ENCODE peak calls at places on chromosomes 1 and 21, in four cellular contexts. G is fibroblast of the aortic adventitia, T is pancreas, F is AG04449. Q is an unnamed sample.

GRCh38 chr1:65814752-65815151 is 22.1 kb downstream of the PDE4B start:
- DNase-seq in T (no peak), F (no peak), G (no peak), Q (no peak)

GRCh38 chr1:17970757-17971156 is 136.8 kb upstream of the IGSF21 start:
- DNase-seq in G (no peak), T (no peak), F (no peak), Q (no peak)

GRCh38 chr1:247332901-247333361 is 1.3 kb upstream of the ZNF496 start:
- DNase-seq in T (peak), F (no peak), G (peak), Q (no peak)

GRCh38 chr1:29767088-29767685 is 530.9 kb downstream of the PTPRU start:
- DNase-seq in G (no peak), F (no peak), T (no peak), Q (no peak)

GRCh38 chr1:235078480-235078803 is 50.2 kb downstream of the TOMM20 start:
- DNase-seq in G (no peak), T (no peak), F (no peak), Q (no peak)

GRCh38 chr1:98674075-98674781 is 12.7 kb downstream of the SNX7 start:
- DNase-seq in G (peak), T (no peak), F (no peak), Q (no peak)

GRCh38 chr1:13513063-13513884 is 529 bp downstream of the LRRC38 start:
- DNase-seq in T (no peak), F (no peak), G (no peak), Q (no peak)

GRCh38 chr1:154883919-154884867 is 14.1 kb upstream of the KCNN3 start:
- DNase-seq in F (no peak), T (no peak), G (no peak), Q (no peak)

GRCh38 chr1:173414539-173414938 is 62.6 kb upstream of the PRDX6 start:
- DNase-seq in T (no peak), F (no peak), G (no peak), Q (no peak)

GRCh38 chr1:27341525-27342252 is at the start of gene SYTL1:
- DNase-seq in F (no peak), G (peak), T (peak), Q (no peak)

GRCh38 chr1:44609768-44610526 is 64.3 kb downstream of the TMEM53 start:
- DNase-seq in G (no peak), T (no peak), F (no peak), Q (no peak)

GRCh38 chr1:193031431-193031830 is 27.7 kb downstream of the UCHL5 start:
- DNase-seq in F (no peak), G (peak), T (no peak), Q (no peak)

GRCh38 chr1:243280571-243281129 is 24.8 kb downstream of the SDCCAG8 start:
- DNase-seq in F (no peak), G (no peak), T (no peak), Q (no peak)

GRCh38 chr1:172662464-172663109 is 3.7 kb downstream of the FASLG start:
- DNase-seq in T (no peak), F (no peak), G (no peak), Q (no peak)

GRCh38 chr21:31668651-31669491 is 9.4 kb downstream of the SOD1 start:
- DNase-seq in T (no peak), G (no peak), F (no peak), Q (no peak)

GRCh38 chr1:84888753-84889152 is 4.3 kb downstream of the LPAR3 start:
- DNase-seq in G (no peak), F (no peak), T (no peak), Q (no peak)

GRCh38 chr1:155507960-155508359 is 54.6 kb downstream of the ASH1L start:
- DNase-seq in G (peak), F (no peak), T (no peak), Q (no peak)

GRCh38 chr1:18948048-18948912 is 8.2 kb downstream of the IFFO2 start:
- DNase-seq in G (peak), T (no peak), F (no peak), Q (no peak)

GRCh38 chr1:192788184-192788583 is 20.7 kb upstream of the RGS2 start:
- DNase-seq in T (no peak), F (peak), G (peak), Q (no peak)

GRCh38 chr21:42220138-42220701 is 1.3 kb downstream of the ABCG1 start:
- DNase-seq in F (no peak), G (peak), T (peak), Q (peak)

GRCh38 chr1:18946550-18947381 is 9.7 kb downstream of the IFFO2 start:
- DNase-seq in F (no peak), T (no peak), G (no peak), Q (no peak)

GRCh38 chr1:59006309-59006698 is 222.5 kb upstream of the JUN start:
- DNase-seq in T (no peak), G (no peak), F (no peak), Q (no peak)

GRCh38 chr1:226637147-226637935 is 88.8 kb downstream of the STUM start:
- DNase-seq in T (no peak), F (no peak), G (peak), Q (no peak)

GRCh38 chr1:22805672-22806038 is 95.0 kb downstream of the EPHB2 start:
- DNase-seq in F (no peak), T (no peak), G (no peak), Q (no peak)

GRCh38 chr1:26293911-26294463 is 12.4 kb downstream of the UBXN11 start:
- DNase-seq in G (no peak), F (no peak), T (no peak), Q (no peak)

GRCh38 chr1:3522112-3522511 is 67.6 kb downstream of the ARHGEF16 start:
- DNase-seq in G (no peak), T (no peak), F (no peak), Q (no peak)

GRCh38 chr21:45618287-45618686 is 25.2 kb upstream of the PCBP3 start:
- DNase-seq in G (peak), T (no peak), F (no peak), Q (no peak)

GRCh38 chr21:39385299-39386145 is 36.6 kb upstream of the HMGN1 start:
- DNase-seq in T (peak), F (no peak), G (peak), Q (no peak)

GRCh38 chr1:77424236-77424635 is 142.4 kb downstream of the AK5 start:
- DNase-seq in G (peak), T (no peak), F (no peak), Q (no peak)

GRCh38 chr1:9314711-9315379 is 22.2 kb downstream of the SPSB1 start:
- DNase-seq in T (no peak), G (no peak), F (no peak), Q (no peak)

GRCh38 chr1:212231372-212231771 is 53.8 kb upstream of the PPP2R5A start:
- DNase-seq in T (no peak), G (no peak), F (no peak), Q (no peak)

GRCh38 chr1:19066248-19066873 is 109.9 kb upstream of the IFFO2 start:
- DNase-seq in G (peak), T (peak), F (no peak), Q (no peak)

GRCh38 chr1:179231923-179232322 is 2.4 kb upstream of the ABL2 start:
- DNase-seq in F (no peak), T (no peak), G (peak), Q (no peak)

GRCh38 chr1:116919802-116920201 is 10.1 kb downstream of the PTGFRN start:
- DNase-seq in G (no peak), F (no peak), T (peak), Q (no peak)

GRCh38 chr1:64471218-64471719 is 1.3 kb downstream of the CACHD1 start:
- DNase-seq in G (peak), F (no peak), T (peak), Q (peak)

GRCh38 chr21:46092811-46093667 is 4.9 kb upstream of the COL6A2 start:
- DNase-seq in T (no peak), G (no peak), F (no peak), Q (no peak)

GRCh38 chr1:198169704-198170103 is 12.9 kb downstream of the NEK7 start:
- DNase-seq in F (no peak), G (no peak), T (no peak), Q (no peak)

GRCh38 chr1:230242317-230242716 is 175.3 kb downstream of the GALNT2 start:
- DNase-seq in T (no peak), G (no peak), F (no peak), Q (no peak)

GRCh38 chr1:182681516-182681915 is 2.9 kb downstream of the RGS8 start:
- DNase-seq in T (no peak), G (no peak), F (no peak), Q (no peak)

GRCh38 chr1:182684128-182684828 is at the start of gene RGS8:
- DNase-seq in F (no peak), G (no peak), T (no peak), Q (no peak)

GRCh38 chr1:182685186-182685585 is 799 bp upstream of the RGS8 start:
- DNase-seq in G (no peak), T (no peak), F (no peak), Q (no peak)

GRCh38 chr1:182680901-182681300 is 3.5 kb downstream of the RGS8 start:
- DNase-seq in F (no peak), T (no peak), G (no peak), Q (no peak)

GRCh38 chr1:182682898-182683501 is 1.4 kb downstream of the RGS8 start:
- DNase-seq in F (no peak), G (no peak), T (no peak), Q (no peak)
- TF ChIP-seq CTCF in F (no peak), G (no peak), T (no peak), Q (no peak)

GRCh38 chr1:11357291-11357690 is 84.3 kb downstream of the UBIAD1 start:
- DNase-seq in G (no peak), F (no peak), T (no peak), Q (no peak)

GRCh38 chr1:11354893-11355593 is 82.0 kb downstream of the UBIAD1 start:
- DNase-seq in F (no peak), T (no peak), G (no peak), Q (peak)

GRCh38 chr1:11355594-11356467 is 82.8 kb downstream of the UBIAD1 start:
- DNase-seq in G (no peak), F (no peak), T (no peak), Q (peak)

GRCh38 chr1:11350265-11350664 is 77.3 kb downstream of the UBIAD1 start:
- DNase-seq in G (no peak), F (no peak), T (no peak), Q (no peak)

GRCh38 chr1:11352058-11352715 is 79.2 kb downstream of the UBIAD1 start:
- DNase-seq in G (no peak), T (no peak), F (no peak), Q (no peak)
- TF ChIP-seq CTCF in G (no peak), T (no peak), F (no peak), Q (no peak)

GRCh38 chr1:201112173-201112731 is at the start of gene CACNA1S:
- DNase-seq in T (no peak), F (no peak), G (no peak), Q (no peak)

GRCh38 chr1:201113451-201114244 is 1.4 kb upstream of the CACNA1S start:
- DNase-seq in G (no peak), T (no peak), F (no peak), Q (no peak)

GRCh38 chr1:201116091-201116490 is 3.9 kb upstream of the CACNA1S start:
- DNase-seq in T (no peak), F (no peak), G (no peak), Q (no peak)

GRCh38 chr1:201115390-201115937 is 3.2 kb upstream of the CACNA1S start:
- DNase-seq in G (no peak), T (no peak), F (no peak), Q (no peak)

DNA sequence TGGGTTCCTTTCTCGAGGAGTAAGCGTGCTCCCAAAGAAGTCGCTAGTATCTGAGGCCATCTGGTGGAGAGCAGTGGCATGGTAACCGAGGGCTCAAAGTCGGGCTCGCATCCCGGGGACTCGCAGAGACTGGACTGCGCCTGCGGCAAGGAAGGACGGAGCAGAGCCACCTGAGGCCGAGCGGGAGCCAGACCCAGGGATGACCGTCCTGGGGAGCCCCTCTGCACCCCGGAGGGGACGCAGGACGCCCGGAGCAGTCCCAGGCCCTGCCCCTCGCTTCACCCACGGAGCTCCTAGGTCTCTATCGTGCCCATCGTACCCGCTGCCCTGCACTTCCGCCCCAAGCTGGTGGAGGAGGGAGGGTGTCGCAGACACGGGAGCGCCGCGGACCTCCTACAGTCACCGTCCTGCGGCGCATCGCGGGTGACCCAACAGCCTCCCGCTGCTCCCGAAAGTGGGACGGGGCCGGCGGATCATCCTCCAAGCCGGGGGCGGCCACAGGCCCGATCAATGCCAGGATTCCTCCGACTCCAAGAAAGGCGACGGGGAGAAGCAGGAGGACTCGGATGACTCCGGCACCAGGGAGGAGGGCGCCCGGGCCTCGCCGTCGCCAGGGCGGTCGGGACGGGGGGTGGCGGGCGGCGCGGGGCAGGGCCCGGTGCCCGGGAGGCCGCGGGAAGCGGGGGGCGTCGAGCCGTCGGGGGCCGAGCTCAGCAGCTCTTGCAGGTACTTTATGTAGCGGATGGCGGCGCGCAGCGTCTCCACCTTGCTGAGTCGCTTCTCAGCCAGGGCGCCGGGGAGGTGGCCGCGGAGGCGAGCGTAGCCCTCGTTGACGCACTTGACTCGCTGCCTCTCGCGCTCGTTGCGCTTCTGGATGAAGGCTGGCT is 2.3 kb upstream of the CACNA1S start:
- DNase-seq in T (peak), F (no peak), G (peak), Q (peak)
- TF ChIP-seq CTCF in T (peak), F (peak), G (peak), Q (peak)

GRCh38 chr1:7579016-7579415 is 192.1 kb upstream of the VAMP3 start:
- DNase-seq in G (no peak), F (no peak), T (no peak), Q (no peak)

GRCh38 chr1:7574121-7575040 is 196.7 kb upstream of the VAMP3 start:
- DNase-seq in G (no peak), F (no peak), T (peak), Q (no peak)

GRCh38 chr1:7578206-7578605 is 192.9 kb upstream of the VAMP3 start:
- DNase-seq in T (no peak), F (no peak), G (no peak), Q (no peak)

GRCh38 chr1:7575041-7575400 is 196.1 kb upstream of the VAMP3 start:
- DNase-seq in F (no peak), T (no peak), G (no peak), Q (no peak)

DNA sequence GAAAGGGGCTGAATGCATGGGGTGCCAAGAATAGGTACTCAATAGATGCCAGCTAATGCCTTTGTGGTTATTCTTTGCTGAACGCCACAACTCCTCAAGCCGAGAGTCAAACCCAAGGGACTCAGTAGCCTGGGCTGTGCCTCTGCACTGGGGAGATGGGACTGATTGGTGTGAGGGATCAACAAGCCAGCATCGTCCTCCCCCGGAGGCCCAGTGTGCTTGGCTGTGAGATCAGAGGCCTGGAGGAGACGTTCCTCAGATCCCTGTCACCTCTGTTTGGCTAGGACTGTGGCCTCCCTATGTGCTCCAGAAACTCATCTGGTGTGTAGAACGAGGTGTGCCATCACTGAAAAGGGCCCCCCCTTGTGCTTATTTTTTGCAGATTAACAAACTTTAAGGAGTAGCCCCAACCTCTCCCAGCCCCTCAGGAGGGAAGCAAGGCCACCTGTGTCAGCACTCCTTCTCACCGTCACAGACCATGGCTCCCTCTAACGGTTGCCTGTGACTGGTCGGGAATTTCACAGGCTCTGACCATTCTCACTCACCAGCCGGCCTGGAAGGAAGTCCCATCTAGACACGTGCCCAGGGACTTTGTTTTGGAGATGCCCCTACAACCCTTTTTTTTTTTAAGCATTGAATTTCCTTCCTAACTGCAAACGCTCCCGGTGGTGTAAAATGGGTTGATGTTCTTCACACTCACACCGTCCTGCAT is 194.0 kb upstream of the VAMP3 start:
- DNase-seq in T (no peak), G (no peak), F (no peak), Q (no peak)
- TF ChIP-seq CTCF in T (no peak), G (peak), F (peak), Q (peak)

GRCh38 chr1:220526294-220526693 is 1.6 kb upstream of the MARK1 start:
- DNase-seq in F (no peak), T (no peak), G (no peak), Q (no peak)
- TF ChIP-seq CTCF in F (no peak), T (no peak), G (no peak), Q (peak)

Q was measured in neural crest cell.